ENCODE peak calls at places on chromosomes 7 and 10, in six cellular contexts. One of them, this sample, is unnamed.

GRCh38 chr10:19629559-19629958 is 186.7 kb upstream of the PLXDC2 start:
- DNase-seq in AG10803: peak; percentile 55
- DNase-seq in brain microvascular endothelial cell: peak; percentile 61
- DNase-seq in Peyer's patch: peak; percentile 64
- DNase-seq in esophagus muscularis mucosa: no peak
- DNase-seq in right lobe of liver: peak; percentile 32
- DNase-seq in this sample: no peak

GRCh38 chr7:2263176-2263575 is 21.1 kb downstream of the NUDT1 start:
- DNase-seq in AG10803: no peak
- DNase-seq in brain microvascular endothelial cell: no peak
- DNase-seq in Peyer's patch: no peak
- DNase-seq in esophagus muscularis mucosa: no peak
- DNase-seq in right lobe of liver: no peak
- DNase-seq in this sample: no peak

GRCh38 chr10:28807760-28808613 is 130.7 kb downstream of the BAMBI start:
- DNase-seq in AG10803: no peak
- DNase-seq in brain microvascular endothelial cell: no peak
- DNase-seq in Peyer's patch: no peak
- DNase-seq in esophagus muscularis mucosa: no peak
- DNase-seq in right lobe of liver: no peak
- DNase-seq in this sample: no peak

GRCh38 chr7:77565917-77566316 is 28.8 kb downstream of the PTPN12 start:
- DNase-seq in AG10803: peak; percentile 71
- DNase-seq in brain microvascular endothelial cell: peak; percentile 14
- DNase-seq in Peyer's patch: no peak
- DNase-seq in esophagus muscularis mucosa: no peak
- DNase-seq in right lobe of liver: no peak
- DNase-seq in this sample: no peak

GRCh38 chr7:151043959-151044358 is 4.4 kb upstream of the ASIC3 start:
- DNase-seq in AG10803: no peak
- DNase-seq in brain microvascular endothelial cell: no peak
- DNase-seq in Peyer's patch: no peak
- DNase-seq in esophagus muscularis mucosa: no peak
- DNase-seq in right lobe of liver: no peak
- DNase-seq in this sample: no peak

GRCh38 chr7:80309377-80309776 is 174.7 kb downstream of the GNAI1 start:
- DNase-seq in AG10803: no peak
- DNase-seq in brain microvascular endothelial cell: no peak
- DNase-seq in Peyer's patch: no peak
- DNase-seq in esophagus muscularis mucosa: no peak
- DNase-seq in right lobe of liver: no peak
- DNase-seq in this sample: no peak

GRCh38 chr10:129094813-129095212 is 372.2 kb upstream of the MGMT start:
- DNase-seq in AG10803: no peak
- DNase-seq in brain microvascular endothelial cell: no peak
- DNase-seq in Peyer's patch: no peak
- DNase-seq in esophagus muscularis mucosa: peak; percentile 83
- DNase-seq in right lobe of liver: no peak
- DNase-seq in this sample: no peak

GRCh38 chr10:94217431-94217830 is 145.3 kb downstream of the NOC3L start:
- DNase-seq in AG10803: peak; percentile 37
- DNase-seq in brain microvascular endothelial cell: no peak
- DNase-seq in Peyer's patch: no peak
- DNase-seq in esophagus muscularis mucosa: no peak
- DNase-seq in right lobe of liver: no peak
- DNase-seq in this sample: no peak

GRCh38 chr7:134557391-134557790 is 8.5 kb downstream of the AKR1B15 start:
- DNase-seq in AG10803: no peak
- DNase-seq in brain microvascular endothelial cell: no peak
- DNase-seq in Peyer's patch: no peak
- DNase-seq in esophagus muscularis mucosa: no peak
- DNase-seq in right lobe of liver: no peak
- DNase-seq in this sample: no peak

GRCh38 chr7:134552105-134552504 is 3.2 kb downstream of the AKR1B15 start:
- DNase-seq in AG10803: no peak
- DNase-seq in brain microvascular endothelial cell: no peak
- DNase-seq in Peyer's patch: peak; percentile 48
- DNase-seq in esophagus muscularis mucosa: no peak
- DNase-seq in right lobe of liver: no peak
- DNase-seq in this sample: no peak

GRCh38 chr7:134554417-134554966 is 5.6 kb downstream of the AKR1B15 start:
- DNase-seq in AG10803: no peak
- DNase-seq in brain microvascular endothelial cell: no peak
- DNase-seq in Peyer's patch: no peak
- DNase-seq in esophagus muscularis mucosa: no peak
- DNase-seq in right lobe of liver: no peak
- DNase-seq in this sample: no peak

GRCh38 chr7:134558370-134558769 is 9.5 kb downstream of the AKR1B15 start:
- DNase-seq in AG10803: no peak
- DNase-seq in brain microvascular endothelial cell: no peak
- DNase-seq in Peyer's patch: no peak
- DNase-seq in esophagus muscularis mucosa: no peak
- DNase-seq in right lobe of liver: no peak
- DNase-seq in this sample: no peak

DNA sequence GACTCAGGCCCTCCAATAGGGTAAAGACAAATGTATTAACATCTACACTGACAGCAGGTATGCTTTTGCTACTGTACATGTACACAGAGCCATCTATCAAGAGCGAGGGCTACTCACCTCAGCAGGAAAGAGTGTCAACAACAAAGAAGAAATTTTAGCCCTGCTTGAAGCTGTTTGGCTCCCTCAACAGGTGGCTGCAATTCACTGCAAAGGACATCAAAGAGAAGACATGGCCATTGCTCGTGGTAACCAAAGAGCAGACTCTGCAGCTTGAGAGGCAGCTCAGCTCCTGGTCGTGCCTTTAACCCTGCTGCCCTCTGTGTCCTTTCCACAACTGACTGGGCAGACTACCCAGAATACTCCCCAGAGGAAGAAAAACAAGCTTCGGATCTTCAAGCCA is 5.1 kb downstream of the AKR1B15 start:
- DNase-seq in AG10803: no peak
- DNase-seq in brain microvascular endothelial cell: no peak
- DNase-seq in Peyer's patch: no peak
- DNase-seq in esophagus muscularis mucosa: no peak
- DNase-seq in right lobe of liver: no peak
- DNase-seq in this sample: no peak
- TF ChIP-seq CTCF in AG10803: peak; percentile 20
- TF ChIP-seq CTCF in brain microvascular endothelial cell: peak; percentile 49
- TF ChIP-seq CTCF in Peyer's patch: no peak
- TF ChIP-seq CTCF in esophagus muscularis mucosa: no peak
- TF ChIP-seq CTCF in right lobe of liver: peak; percentile 26
- TF ChIP-seq CTCF in this sample: peak; percentile 49

DNA sequence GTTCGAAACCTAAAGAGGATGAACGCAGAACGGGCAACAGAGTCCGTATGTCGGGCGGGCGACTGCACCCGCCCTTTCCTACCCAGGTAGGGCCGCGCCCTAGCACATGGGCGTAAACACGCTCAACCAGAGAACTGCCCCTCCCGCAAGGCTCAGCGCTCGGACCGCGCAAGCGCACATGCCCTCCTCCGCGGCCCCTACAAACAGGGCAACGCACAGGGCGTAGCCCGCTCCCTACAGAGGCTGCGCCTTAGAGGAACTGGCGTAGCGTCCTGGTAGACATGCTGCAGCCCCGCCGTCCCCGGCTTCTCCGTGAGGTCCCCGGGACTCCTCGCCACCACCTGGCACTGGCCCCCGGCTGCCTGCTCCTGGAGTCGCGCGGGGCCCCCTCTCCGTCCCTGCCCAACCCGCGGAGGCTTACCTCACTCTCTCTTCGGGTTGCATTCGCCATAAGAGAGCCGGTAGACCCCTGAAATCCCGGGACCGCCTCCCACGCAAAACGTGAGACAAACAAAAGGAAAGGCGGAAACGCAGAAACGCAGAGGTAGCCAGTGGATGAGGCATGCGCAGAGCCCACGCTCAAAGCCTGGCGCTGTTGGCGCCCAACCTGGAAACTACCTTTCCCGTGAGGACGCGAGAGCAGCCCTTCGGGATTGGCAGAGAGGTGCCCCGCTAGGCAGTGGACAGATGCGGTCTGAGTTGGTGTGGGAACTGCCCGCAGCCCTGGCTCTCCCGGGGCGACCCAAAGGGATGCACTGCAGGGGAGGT is at the start of gene ZNF33B:
- DNase-seq in AG10803: peak; percentile 87
- DNase-seq in brain microvascular endothelial cell: peak; percentile 86
- DNase-seq in Peyer's patch: peak; percentile 98
- DNase-seq in esophagus muscularis mucosa: peak; percentile 96
- DNase-seq in right lobe of liver: peak; percentile 97
- DNase-seq in this sample: peak; percentile 92
- H3K4me3 ChIP-seq in AG10803: peak within 1 kb of the TSS; percentile 96
- H3K4me3 ChIP-seq in brain microvascular endothelial cell: peak within 1 kb of the TSS; percentile 72
- H3K4me3 ChIP-seq in Peyer's patch: peak within 1 kb of the TSS; percentile 65
- H3K4me3 ChIP-seq in esophagus muscularis mucosa: peak within 1 kb of the TSS; percentile 75
- H3K4me3 ChIP-seq in right lobe of liver: peak within 1 kb of the TSS; percentile 82
- H3K4me3 ChIP-seq in this sample: peak within 1 kb of the TSS; percentile 69

DNA sequence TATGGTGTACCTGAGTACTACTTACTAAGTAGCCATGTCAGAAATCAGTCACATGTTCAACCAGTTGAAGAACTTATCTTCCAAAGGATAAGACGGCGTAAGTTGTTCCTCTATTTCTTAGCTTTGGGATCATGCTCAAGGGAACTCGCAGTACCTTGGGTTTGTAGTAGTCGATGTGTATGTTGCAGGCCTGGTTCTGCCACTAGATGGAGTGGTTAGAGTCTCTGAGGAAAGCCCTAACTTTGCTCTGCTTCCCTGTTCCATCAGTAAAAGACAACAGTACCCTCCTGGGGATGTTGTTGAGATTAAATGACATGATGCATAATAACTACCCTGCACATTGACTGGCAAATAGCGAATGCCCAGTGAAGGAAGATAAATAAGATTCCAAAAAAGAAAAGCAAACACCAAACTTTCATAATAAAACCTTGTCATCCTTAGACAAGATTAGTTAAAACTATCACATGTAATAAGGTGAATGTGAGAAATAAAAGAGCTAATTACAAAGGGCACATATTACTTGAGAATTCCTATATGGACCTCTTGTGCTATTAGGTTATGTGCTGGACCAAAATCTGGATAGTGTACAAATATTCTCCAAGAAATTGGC is 165.9 kb downstream of the ABCA13 start:
- DNase-seq in AG10803: peak; percentile 11
- DNase-seq in brain microvascular endothelial cell: peak; percentile 39
- DNase-seq in Peyer's patch: no peak
- DNase-seq in esophagus muscularis mucosa: no peak
- DNase-seq in right lobe of liver: no peak
- DNase-seq in this sample: no peak
- TF ChIP-seq CTCF in AG10803: peak; percentile 64
- TF ChIP-seq CTCF in brain microvascular endothelial cell: peak; percentile 89
- TF ChIP-seq CTCF in Peyer's patch: no peak
- TF ChIP-seq CTCF in esophagus muscularis mucosa: no peak
- TF ChIP-seq CTCF in right lobe of liver: peak; percentile 50
- TF ChIP-seq CTCF in this sample: peak; percentile 78

GRCh38 chr10:46106410-46107255 is 60.6 kb upstream of the MSMB start:
- DNase-seq in AG10803: peak; percentile 25
- DNase-seq in brain microvascular endothelial cell: peak; percentile 6
- DNase-seq in Peyer's patch: peak; percentile 54
- DNase-seq in esophagus muscularis mucosa: peak; percentile 91
- DNase-seq in right lobe of liver: peak; percentile 80
- DNase-seq in this sample: peak; percentile 21
- H3K4me3 ChIP-seq in AG10803: peak overlapping the region; percentile 64
- H3K4me3 ChIP-seq in brain microvascular endothelial cell: peak overlapping the region; percentile 50
- H3K4me3 ChIP-seq in Peyer's patch: peak overlapping the region; percentile 21
- H3K4me3 ChIP-seq in esophagus muscularis mucosa: peak overlapping the region; percentile 60
- H3K4me3 ChIP-seq in right lobe of liver: peak overlapping the region; percentile 50
- H3K4me3 ChIP-seq in this sample: peak overlapping the region; percentile 52

GRCh38 chr10:48361201-48361600 is 54.7 kb downstream of the MAPK8 start:
- DNase-seq in AG10803: no peak
- DNase-seq in brain microvascular endothelial cell: no peak
- DNase-seq in Peyer's patch: no peak
- DNase-seq in esophagus muscularis mucosa: no peak
- DNase-seq in right lobe of liver: no peak
- DNase-seq in this sample: no peak

GRCh38 chr10:48366261-48366660 is 59.8 kb downstream of the MAPK8 start:
- DNase-seq in AG10803: no peak
- DNase-seq in brain microvascular endothelial cell: no peak
- DNase-seq in Peyer's patch: no peak
- DNase-seq in esophagus muscularis mucosa: no peak
- DNase-seq in right lobe of liver: no peak
- DNase-seq in this sample: peak; percentile 52

GRCh38 chr10:48365668-48366067 is 59.2 kb downstream of the MAPK8 start:
- DNase-seq in AG10803: no peak
- DNase-seq in brain microvascular endothelial cell: no peak
- DNase-seq in Peyer's patch: no peak
- DNase-seq in esophagus muscularis mucosa: no peak
- DNase-seq in right lobe of liver: no peak
- DNase-seq in this sample: no peak

GRCh38 chr10:48364659-48365405 is 58.4 kb downstream of the MAPK8 start:
- DNase-seq in AG10803: peak; percentile 60
- DNase-seq in brain microvascular endothelial cell: peak; percentile 29
- DNase-seq in Peyer's patch: no peak
- DNase-seq in esophagus muscularis mucosa: no peak
- DNase-seq in right lobe of liver: no peak
- DNase-seq in this sample: peak; percentile 96

GRCh38 chr10:48363617-48364355 is 57.3 kb downstream of the MAPK8 start:
- DNase-seq in AG10803: peak; percentile 76
- DNase-seq in brain microvascular endothelial cell: peak; percentile 46
- DNase-seq in Peyer's patch: peak; percentile 48
- DNase-seq in esophagus muscularis mucosa: no peak
- DNase-seq in right lobe of liver: no peak
- DNase-seq in this sample: peak; percentile 78
- TF ChIP-seq CTCF in AG10803: peak; percentile 87
- TF ChIP-seq CTCF in brain microvascular endothelial cell: peak; percentile 72
- TF ChIP-seq CTCF in Peyer's patch: peak; percentile 47
- TF ChIP-seq CTCF in esophagus muscularis mucosa: peak; percentile 57
- TF ChIP-seq CTCF in right lobe of liver: peak; percentile 74
- TF ChIP-seq CTCF in this sample: peak; percentile 77

GRCh38 chr7:19112290-19113000 is 5.0 kb downstream of the TWIST1 start:
- DNase-seq in AG10803: peak; percentile 91
- DNase-seq in brain microvascular endothelial cell: peak; percentile 41
- DNase-seq in Peyer's patch: no peak
- DNase-seq in esophagus muscularis mucosa: no peak
- DNase-seq in right lobe of liver: peak; percentile 14
- DNase-seq in this sample: no peak
- H3K4me3 ChIP-seq in AG10803: peak overlapping the region; percentile 99
- H3K4me3 ChIP-seq in brain microvascular endothelial cell: peak overlapping the region; percentile 39
- H3K4me3 ChIP-seq in Peyer's patch: no peak overlapping the region
- H3K4me3 ChIP-seq in esophagus muscularis mucosa: peak overlapping the region; percentile 43
- H3K4me3 ChIP-seq in right lobe of liver: no peak overlapping the region
- H3K4me3 ChIP-seq in this sample: no peak overlapping the region

GRCh38 chr10:125822878-125823662 is at the start of the genes BCCIP and UROS:
- DNase-seq in AG10803: peak; percentile 86
- DNase-seq in brain microvascular endothelial cell: peak; percentile 76
- DNase-seq in Peyer's patch: peak; percentile 96
- DNase-seq in esophagus muscularis mucosa: peak; percentile 98
- DNase-seq in right lobe of liver: peak; percentile 94
- DNase-seq in this sample: peak; percentile 71
- TF ChIP-seq CTCF in AG10803: no peak
- TF ChIP-seq CTCF in brain microvascular endothelial cell: no peak
- TF ChIP-seq CTCF in Peyer's patch: no peak
- TF ChIP-seq CTCF in esophagus muscularis mucosa: no peak
- TF ChIP-seq CTCF in right lobe of liver: peak; percentile 16
- TF ChIP-seq CTCF in this sample: no peak

GRCh38 chr10:132186488-132187413 is at the start of gene DPYSL4:
- DNase-seq in AG10803: peak; percentile 5
- DNase-seq in brain microvascular endothelial cell: no peak
- DNase-seq in Peyer's patch: no peak
- DNase-seq in esophagus muscularis mucosa: no peak
- DNase-seq in right lobe of liver: no peak
- DNase-seq in this sample: no peak
- H3K4me3 ChIP-seq in AG10803: peak within 1 kb of the TSS; percentile 57
- H3K4me3 ChIP-seq in brain microvascular endothelial cell: peak within 1 kb of the TSS; percentile 50
- H3K4me3 ChIP-seq in Peyer's patch: no peak within 1 kb of the TSS
- H3K4me3 ChIP-seq in esophagus muscularis mucosa: peak within 1 kb of the TSS; percentile 50
- H3K4me3 ChIP-seq in right lobe of liver: no peak within 1 kb of the TSS
- H3K4me3 ChIP-seq in this sample: peak within 1 kb of the TSS; percentile 57